ENCODE peak calls at places on chromosomes 12 and 14, in seven cellular contexts. K is testis, W is GM12878, D is left ventricle myocardium inferior, G is HCT116, P is fibroblast of lung, N is dorsolateral prefrontal cortex. J is an unnamed sample.

GRCh38 chr12:71014180-71014785 is 93.7 kb upstream of the PTPRR start:
- DNase-seq in K (no peak), W (no peak), D (no peak), G (peak; percentile 51), P (peak; percentile 37), N (no peak), J (no peak)

GRCh38 chr12:83349907-83350611 is 663.4 kb downstream of the TMTC2 start:
- DNase-seq in K (no peak), W (no peak), D (no peak), G (no peak), P (no peak), N (no peak), J (no peak)

GRCh38 chr12:87930652-87931051 is 98.5 kb downstream of the C12orf50 start:
- DNase-seq in K (no peak), W (no peak), D (no peak), G (no peak), P (no peak), N (no peak), J (no peak)

GRCh38 chr12:57111046-57111698 is at the start of gene STAT6:
- DNase-seq in K (peak; percentile 86), W (no peak), D (peak; percentile 76), G (no peak), P (peak; percentile 76), N (no peak), J (peak; percentile 89)

GRCh38 chr12:13179159-13180074 is 17.1 kb upstream of the EMP1 start:
- DNase-seq in K (peak; percentile 46), W (no peak), D (peak; percentile 41), G (no peak), P (peak; percentile 48), N (peak; percentile 77), J (peak; percentile 90)

GRCh38 chr12:21502164-21502496 is 541 bp downstream of the GOLT1B start:
- DNase-seq in K (peak; percentile 40), W (peak; percentile 1), D (no peak), G (no peak), P (peak; percentile 57), N (peak; percentile 45), J (no peak)

GRCh38 chr12:111636209-111636928 is 37.3 kb upstream of the ATXN2 start:
- DNase-seq in K (peak; percentile 87), W (no peak), D (peak; percentile 55), G (no peak), P (peak; percentile 82), N (peak; percentile 57), J (peak; percentile 90)

GRCh38 chr12:12028668-12029402 is 41.9 kb upstream of the BCL2L14 start:
- DNase-seq in K (no peak), W (no peak), D (no peak), G (no peak), P (no peak), N (no peak), J (peak; percentile 31)

GRCh38 chr14:50232276-50232642 is 881 bp upstream of the SOS2 start:
- DNase-seq in K (peak; percentile 34), W (no peak), D (no peak), G (no peak), P (no peak), N (no peak), J (no peak)

GRCh38 chr12:32448581-32448980 is 49.2 kb downstream of the FGD4 start:
- DNase-seq in K (no peak), W (no peak), D (no peak), G (no peak), P (peak; percentile 60), N (no peak), J (peak; percentile 22)

GRCh38 chr14:89908712-89909450 is 45.6 kb downstream of the EFCAB11 start:
- DNase-seq in K (no peak), W (no peak), D (no peak), G (no peak), P (peak; percentile 50), N (no peak), J (no peak)

GRCh38 chr14:61080591-61081010 is 99.6 kb downstream of the SLC38A6 start:
- DNase-seq in K (no peak), W (peak; percentile 53), D (no peak), G (no peak), P (peak; percentile 92), N (no peak), J (peak; percentile 57)
- TF ChIP-seq CTCF in K (no peak), W (peak; percentile 15), D (no peak), G (no peak), P (no peak), N (no peak), J (no peak)

GRCh38 chr14:95320076-95320895 is 578 bp upstream of the CLMN start:
- DNase-seq in K (peak; percentile 23), W (no peak), D (peak; percentile 34), G (no peak), P (no peak), N (no peak), J (peak; percentile 79)

GRCh38 chr14:95319312-95320075 is at the start of gene CLMN:
- DNase-seq in K (peak; percentile 39), W (no peak), D (peak; percentile 44), G (peak; percentile 16), P (peak; percentile 21), N (no peak), J (peak; percentile 81)

GRCh38 chr14:95317817-95318343 is 1.8 kb downstream of the CLMN start:
- DNase-seq in K (no peak), W (no peak), D (no peak), G (no peak), P (no peak), N (no peak), J (no peak)

GRCh38 chr14:95318399-95318834 is 1.3 kb downstream of the CLMN start:
- DNase-seq in K (no peak), W (no peak), D (no peak), G (no peak), P (no peak), N (no peak), J (no peak)

DNA sequence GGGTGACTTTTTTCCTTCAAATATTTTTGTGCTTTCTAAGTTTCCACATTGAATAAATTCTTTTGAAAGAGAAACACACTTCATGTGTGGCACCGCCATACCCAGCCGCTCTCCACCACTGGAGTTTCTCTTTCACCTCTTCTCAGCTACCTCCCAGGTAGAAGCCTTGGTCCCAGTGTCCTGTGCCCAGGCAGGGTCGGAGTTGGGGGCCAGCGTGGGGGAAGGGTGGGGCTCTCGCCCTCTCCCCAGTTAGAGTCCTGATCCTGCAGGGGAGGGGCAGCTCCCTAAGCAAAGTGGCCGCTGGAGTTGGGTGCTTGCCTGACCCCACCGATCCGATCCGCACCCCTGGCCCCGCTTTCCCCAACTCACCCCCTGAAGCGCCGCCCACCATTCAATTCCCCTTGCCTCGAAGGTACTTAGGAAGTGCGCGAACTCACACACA is 817 bp downstream of the CLMN start:
- DNase-seq in K (peak; percentile 28), W (no peak), D (no peak), G (no peak), P (no peak), N (no peak), J (peak; percentile 76)
- H3K27ac ChIP-seq in K (peak overlapping the region; percentile 61), W (no peak overlapping the region), D (peak overlapping the region; percentile 86), G (no peak overlapping the region), P (no peak overlapping the region), N (peak overlapping the region; percentile 66), J (no peak overlapping the region)

GRCh38 chr14:23359722-23360447 is 5.1 kb downstream of the EFS start:
- DNase-seq in K (no peak), W (no peak), D (no peak), G (no peak), P (no peak), N (no peak), J (no peak)

GRCh38 chr14:23359167-23359626 is 5.8 kb downstream of the EFS start:
- DNase-seq in K (no peak), W (no peak), D (no peak), G (no peak), P (no peak), N (no peak), J (no peak)

GRCh38 chr14:23361763-23362162 is 3.2 kb downstream of the EFS start:
- DNase-seq in K (no peak), W (no peak), D (no peak), G (no peak), P (no peak), N (no peak), J (no peak)

GRCh38 chr14:23361320-23361719 is 3.7 kb downstream of the EFS start:
- DNase-seq in K (no peak), W (no peak), D (no peak), G (no peak), P (peak; percentile 63), N (no peak), J (peak; percentile 8)

DNA sequence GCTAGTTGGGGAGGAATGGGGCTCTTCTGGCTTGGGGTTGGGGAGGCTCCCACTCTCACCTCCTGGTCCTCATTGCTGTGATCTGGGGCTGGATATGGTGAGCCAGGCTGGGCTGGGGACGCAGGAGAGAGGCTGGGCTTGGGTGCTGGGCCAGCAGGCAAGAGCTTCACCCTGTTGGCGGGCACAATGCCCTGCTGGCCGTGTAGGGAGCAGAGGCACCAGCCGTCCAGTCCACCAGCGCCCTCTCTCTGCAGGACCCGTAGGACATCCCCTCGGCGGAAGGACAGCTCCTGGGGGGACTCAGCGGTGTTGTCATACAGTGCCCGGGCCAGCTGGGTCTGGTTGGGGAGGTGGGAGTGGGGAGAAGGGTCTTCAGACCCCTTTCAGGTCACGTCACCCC is 4.5 kb downstream of the EFS start:
- DNase-seq in K (no peak), W (no peak), D (no peak), G (no peak), P (no peak), N (peak; percentile 84), J (peak; percentile 78)
- TF ChIP-seq CTCF in K (no peak), W (no peak), D (peak; percentile 42), G (peak; percentile 43), P (no peak), N (peak; percentile 62), J (peak; percentile 65)

DNA sequence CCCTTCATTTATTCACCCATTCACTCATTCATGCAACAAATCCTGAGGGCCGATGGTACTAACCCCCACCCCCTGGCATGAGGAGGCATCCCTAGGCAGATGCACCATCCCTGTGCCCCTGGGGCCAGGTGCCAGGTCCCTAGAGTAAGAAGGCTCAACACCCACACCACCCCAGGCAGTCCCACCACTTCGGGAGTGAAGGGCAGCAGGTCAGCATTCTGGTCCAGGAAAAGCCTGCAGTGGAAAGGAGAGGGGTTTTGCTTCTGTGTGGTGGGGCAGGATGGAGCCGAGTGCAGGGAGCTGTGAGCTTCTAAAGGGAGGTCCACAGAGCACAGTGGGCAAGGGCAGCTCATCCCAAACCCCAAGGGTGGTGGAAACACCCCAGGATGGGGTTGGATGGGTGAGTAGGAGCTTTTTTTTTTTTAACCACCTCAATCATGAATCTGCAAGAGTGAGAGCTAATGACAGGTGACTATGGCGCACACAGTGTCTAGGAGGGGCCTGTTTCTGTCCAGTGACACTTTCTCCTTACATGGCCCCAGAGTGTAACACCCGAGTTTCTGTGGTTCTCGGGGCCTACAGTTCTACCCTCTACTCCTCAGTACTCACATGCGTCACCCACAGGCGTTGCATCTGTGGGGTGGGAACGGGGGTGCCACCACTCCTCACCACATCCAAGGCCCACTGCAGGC is 414.3 kb downstream of the TMEM121 start:
- DNase-seq in K (no peak), W (no peak), D (no peak), G (no peak), P (no peak), N (no peak), J (no peak)
- H3K27ac ChIP-seq in K (no peak overlapping the region), W (no peak overlapping the region), D (no peak overlapping the region), G (no peak overlapping the region), P (no peak overlapping the region), N (no peak overlapping the region), J (no peak overlapping the region)